ENCODE peak calls at places on chromosomes 13 and 19, in five cellular contexts. S, X, R, J and F are unnamed samples.

GRCh38 chr19:46648070-46648960 is 12.3 kb upstream of the GNG8 start:
- DNase-seq in J (peak), S (no peak), X (no peak), R (no peak), F (no peak)

GRCh38 chr13:20969182-20969581 is 66.6 kb upstream of the XPO4 start:
- DNase-seq in J (no peak), R (peak), S (no peak), X (no peak), F (no peak)

GRCh38 chr13:112434937-112435523 is 58.9 kb downstream of the SPACA7 start:
- DNase-seq in R (no peak), S (no peak), X (no peak), J (no peak), F (no peak)

GRCh38 chr13:20121154-20121515 is 39.7 kb downstream of the GJA3 start:
- DNase-seq in J (no peak), R (no peak), S (no peak), X (no peak), F (no peak)

GRCh38 chr13:99496322-99497142 is 4.7 kb upstream of the TM9SF2 start:
- DNase-seq in J (no peak), R (no peak), S (no peak), X (no peak), F (no peak)

GRCh38 chr19:28920269-28921066 is 292.5 kb downstream of the UQCRFS1 start:
- DNase-seq in J (peak), X (no peak), S (no peak), R (no peak), F (no peak)

GRCh38 chr13:30971575-30971974 is 39.1 kb downstream of the TEX26 start:
- DNase-seq in R (peak), J (no peak), S (no peak), X (no peak), F (no peak)

GRCh38 chr19:16328824-16329482 is 4.3 kb downstream of the KLF2 start:
- DNase-seq in X (no peak), R (no peak), S (peak), J (no peak), F (no peak)

GRCh38 chr19:29658221-29658991 is 6.9 kb upstream of the PLEKHF1 start:
- DNase-seq in X (no peak), R (no peak), J (no peak), S (no peak), F (no peak)

GRCh38 chr19:28420731-28421550 is 792.0 kb downstream of the UQCRFS1 start:
- DNase-seq in X (no peak), J (no peak), R (no peak), S (no peak), F (no peak)

GRCh38 chr19:47681388-47681787 is 31.8 kb upstream of the EHD2 start:
- DNase-seq in J (no peak), S (no peak), X (no peak), R (no peak), F (no peak)

GRCh38 chr13:89940383-89940782 is 1407.1 kb upstream of the MIR17HG start:
- DNase-seq in X (no peak), J (no peak), S (no peak), R (no peak), F (no peak)

GRCh38 chr19:38949580-38950367 is 19.0 kb downstream of the MRPS12 start:
- DNase-seq in J (peak), X (no peak), R (peak), S (peak), F (peak)

GRCh38 chr19:38015771-38016170 is 108.8 kb downstream of the SIPA1L3 start:
- DNase-seq in X (no peak), J (no peak), R (no peak), S (no peak), F (no peak)

GRCh38 chr13:78054152-78054551 is 135.5 kb upstream of the EDNRB start:
- DNase-seq in R (no peak), X (no peak), J (no peak), S (no peak), F (no peak)

GRCh38 chr19:28065026-28065425 is 1147.9 kb downstream of the UQCRFS1 start:
- DNase-seq in R (no peak), X (no peak), J (no peak), S (no peak), F (no peak)

GRCh38 chr19:23887642-23888041 is 27.0 kb upstream of the ZNF726 start:
- DNase-seq in J (no peak), X (no peak), R (peak), S (no peak), F (no peak)

GRCh38 chr19:19552811-19553210 is 14.7 kb downstream of the CILP2 start:
- DNase-seq in R (peak), J (peak), S (no peak), X (no peak), F (no peak)

GRCh38 chr13:101452519-101453485 is at the start of gene ITGBL1:
- DNase-seq in R (no peak), J (peak), S (no peak), X (no peak), F (peak)

GRCh38 chr19:5738423-5738822 is 18.0 kb downstream of the CATSPERD start:
- DNase-seq in X (no peak), J (no peak), S (no peak), R (peak), F (no peak)

GRCh38 chr19:55406869-55407624 is 541 bp downstream of the UBE2S start:
- DNase-seq in J (no peak), X (no peak), S (peak), R (peak), F (peak)

DNA sequence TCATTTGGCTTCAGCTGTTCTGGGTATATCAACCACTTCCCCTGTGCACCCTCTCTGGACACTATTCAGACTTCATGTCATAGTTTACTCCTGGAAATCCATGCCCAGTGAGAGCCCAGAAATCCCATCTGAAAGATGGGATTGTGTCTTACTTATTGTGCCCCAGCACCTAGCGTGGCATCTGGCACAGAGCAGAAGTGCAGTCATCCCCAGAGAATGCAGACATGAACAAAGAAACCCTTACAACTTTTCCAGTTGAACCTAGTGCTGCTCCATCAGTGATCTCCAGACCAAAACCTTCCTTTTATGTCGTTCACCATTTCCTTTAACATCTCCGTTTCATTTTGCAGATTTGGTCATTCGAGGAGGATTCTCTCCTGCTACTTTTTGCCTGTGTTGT is 60.6 kb downstream of the MBNL2 start:
- DNase-seq in J (no peak), S (no peak), X (no peak), R (no peak), F (no peak)
- H3K4me3 ChIP-seq in J (no peak), S (no peak), X (no peak), R (no peak), F (no peak)

GRCh38 chr19:2360876-2361232 is 789 bp downstream of the TMPRSS9 start:
- DNase-seq in J (no peak), X (no peak), S (no peak), R (no peak), F (no peak)

GRCh38 chr19:2357279-2358206 is 2.5 kb upstream of the TMPRSS9 start:
- DNase-seq in X (no peak), S (no peak), R (no peak), J (no peak), F (no peak)

GRCh38 chr19:2356036-2356646 is 3.9 kb upstream of the TMPRSS9 start:
- DNase-seq in R (no peak), J (no peak), X (no peak), S (no peak), F (no peak)

GRCh38 chr19:2359992-2360875 is at the start of gene TMPRSS9:
- DNase-seq in S (no peak), R (no peak), J (no peak), X (no peak), F (no peak)

GRCh38 chr19:2358548-2359173 is 1.4 kb upstream of the TMPRSS9 start:
- DNase-seq in X (no peak), S (no peak), J (peak), R (no peak), F (no peak)
- H3K4me3 ChIP-seq in X (no peak), S (no peak), J (no peak), R (no peak), F (no peak)

DNA sequence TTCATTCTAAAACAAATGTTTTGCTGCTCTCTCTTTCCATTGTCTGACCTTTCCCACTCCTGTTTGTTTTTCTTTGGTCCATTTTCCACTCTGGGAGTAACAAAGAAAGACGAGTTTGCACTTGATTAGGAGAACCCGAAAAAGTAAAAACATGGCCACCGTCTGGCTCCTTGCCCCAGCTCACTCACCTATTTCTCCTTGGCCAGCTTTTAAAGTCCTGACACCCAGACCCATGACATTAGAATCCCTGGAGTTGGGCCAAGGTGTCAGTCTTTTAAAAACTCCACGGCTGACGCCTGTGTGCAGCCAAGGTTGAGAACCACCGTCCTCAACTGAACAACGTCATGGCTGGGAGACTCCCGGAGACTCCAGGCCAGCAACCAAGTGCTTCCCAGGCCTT is 63.6 kb upstream of the FLT1 start:
- DNase-seq in X (no peak), R (no peak), J (no peak), S (no peak), F (no peak)
- H3K4me3 ChIP-seq in X (no peak), R (no peak), J (no peak), S (peak), F (no peak)

DNA sequence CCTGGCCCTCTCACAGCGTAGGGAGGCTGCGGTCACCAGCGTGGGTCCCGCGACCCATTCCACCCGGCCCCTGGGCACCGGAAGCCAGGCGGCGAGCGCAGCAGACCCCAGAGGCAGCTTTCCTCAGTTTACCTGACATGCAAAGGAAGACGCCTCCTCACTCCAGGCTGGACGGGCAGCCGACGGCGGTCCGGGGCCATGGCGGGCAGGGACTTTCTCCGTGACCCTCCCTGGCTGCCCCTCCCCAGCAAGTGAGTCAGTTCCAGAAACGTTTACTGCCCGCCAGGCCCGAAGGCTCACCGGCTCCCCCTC is 5.5 kb downstream of the SBNO2 start:
- DNase-seq in X (no peak), R (no peak), J (peak), S (no peak), F (no peak)
- H3K4me3 ChIP-seq in X (no peak), R (peak), J (peak), S (peak), F (no peak)

GRCh38 chr19:34669305-34669704 is 7.7 kb downstream of the SCGB2B2 start:
- DNase-seq in R (peak), S (no peak), X (no peak), J (no peak), F (no peak)

GRCh38 chr19:34666200-34666957 is 10.6 kb downstream of the SCGB2B2 start:
- DNase-seq in J (peak), S (no peak), R (no peak), X (no peak), F (peak)

GRCh38 chr19:34664870-34665269 is 12.1 kb downstream of the SCGB2B2 start:
- DNase-seq in X (no peak), S (no peak), J (no peak), R (no peak), F (no peak)

GRCh38 chr19:34667349-34668076 is 9.4 kb downstream of the SCGB2B2 start:
- DNase-seq in J (peak), X (no peak), R (no peak), S (no peak), F (no peak)

GRCh38 chr19:34666958-34667265 is 10.0 kb downstream of the SCGB2B2 start:
- DNase-seq in J (no peak), S (no peak), R (no peak), X (no peak), F (no peak)
- H3K4me3 ChIP-seq in J (peak), S (peak), R (no peak), X (no peak), F (no peak)

GRCh38 chr19:50821248-50821612 is 2.4 kb downstream of the KLK1 start:
- DNase-seq in S (no peak), R (no peak), X (no peak), J (no peak), F (no peak)
- H3K4me3 ChIP-seq in S (peak), R (no peak), X (no peak), J (no peak), F (no peak)

GRCh38 chr19:15201374-15202023 is 704 bp upstream of the NOTCH3 start:
- DNase-seq in X (no peak), S (no peak), J (no peak), R (no peak), F (no peak)
- H3K4me3 ChIP-seq in X (no peak), S (peak), J (peak), R (peak), F (no peak)

GRCh38 chr19:53876651-53877224 is 5.3 kb upstream of the PRKCG start:
- DNase-seq in R (no peak), X (no peak), J (no peak), S (no peak), F (no peak)

GRCh38 chr19:53873451-53874383 is 6.0 kb downstream of the MYADM start:
- DNase-seq in S (no peak), X (no peak), R (no peak), J (peak), F (no peak)

GRCh38 chr19:53874384-53874995 is 6.8 kb downstream of the MYADM start:
- DNase-seq in X (no peak), R (no peak), J (no peak), S (no peak), F (no peak)

GRCh38 chr19:53877361-53877766 is 4.6 kb upstream of the PRKCG start:
- DNase-seq in S (no peak), X (no peak), J (no peak), R (no peak), F (no peak)

GRCh38 chr19:53875602-53876340 is 6.2 kb upstream of the PRKCG start:
- DNase-seq in S (no peak), X (no peak), J (no peak), R (no peak), F (no peak)
- H3K4me3 ChIP-seq in S (no peak), X (no peak), J (no peak), R (no peak), F (no peak)

GRCh38 chr19:45041125-45041524 is 2.3 kb downstream of the CLASRP start:
- DNase-seq in R (no peak), X (no peak), S (no peak), J (no peak), F (no peak)

GRCh38 chr19:45035755-45036154 is 3.1 kb upstream of the CLASRP start:
- DNase-seq in J (no peak), R (no peak), X (no peak), S (no peak), F (no peak)

GRCh38 chr19:45038931-45039893 is at the start of gene CLASRP:
- DNase-seq in X (peak), J (peak), S (peak), R (peak), F (peak)

GRCh38 chr19:45037393-45038169 is 1.3 kb upstream of the CLASRP start:
- DNase-seq in S (no peak), R (no peak), J (peak), X (no peak), F (no peak)

GRCh38 chr19:45040059-45040767 is 1.4 kb downstream of the CLASRP start:
- DNase-seq in X (no peak), R (no peak), J (no peak), S (no peak), F (no peak)
- H3K4me3 ChIP-seq in X (peak), R (peak), J (peak), S (peak), F (no peak)

DNA sequence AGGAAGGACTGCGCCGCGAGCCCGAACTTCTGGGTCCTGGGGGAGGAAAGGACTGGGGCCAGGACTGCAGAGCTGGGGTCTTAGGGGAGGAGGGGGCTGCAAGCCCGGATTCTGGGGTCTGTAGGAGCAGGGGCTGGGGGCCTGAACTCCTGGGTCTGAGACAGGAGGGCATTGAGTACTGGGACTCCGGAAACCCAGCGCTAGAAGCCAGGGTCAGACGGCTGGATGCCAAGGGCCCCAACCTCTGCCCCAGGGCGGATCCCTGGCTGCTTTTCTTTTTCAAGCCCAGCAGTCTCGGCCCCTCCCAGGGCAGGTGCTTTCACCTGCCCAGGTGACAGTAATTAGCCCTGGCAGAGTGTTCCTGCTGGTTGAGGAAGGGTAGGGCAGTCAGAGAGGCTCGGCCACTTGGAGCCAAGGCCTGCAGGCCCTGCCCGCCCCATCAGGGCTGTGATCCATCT is 2.3 kb downstream of the MYH14 start:
- DNase-seq in X (no peak), R (peak), S (no peak), J (peak), F (no peak)
- H3K4me3 ChIP-seq in X (no peak), R (peak), S (peak), J (peak), F (no peak)